ENCODE peak calls at places on chromosome 19, in four cellular contexts. One of them, this sample, is unnamed.

GRCh38 chr19:48878219-48879024 is 6.2 kb downstream of the PPP1R15A start:
- DNase-seq in breast epithelium: no peak
- DNase-seq in transverse colon: no peak
- DNase-seq in body of pancreas: no peak
- DNase-seq in this sample: peak; percentile 59

GRCh38 chr19:5250127-5250659 is 90.4 kb downstream of the PTPRS start:
- DNase-seq in transverse colon: peak; percentile 28
- DNase-seq in breast epithelium: no peak
- DNase-seq in body of pancreas: peak; percentile 82
- DNase-seq in this sample: no peak

GRCh38 chr19:2517881-2518601 is 42.1 kb downstream of the GADD45B start:
- DNase-seq in breast epithelium: no peak
- DNase-seq in body of pancreas: no peak
- DNase-seq in transverse colon: no peak
- DNase-seq in this sample: no peak

GRCh38 chr19:8513687-8514504 is at the start of gene ZNF414:
- DNase-seq in body of pancreas: peak; percentile 98
- DNase-seq in transverse colon: peak; percentile 98
- DNase-seq in breast epithelium: peak; percentile 97
- DNase-seq in this sample: peak; percentile 98

GRCh38 chr19:40565910-40566495 is 10.7 kb upstream of the SHKBP1 start:
- DNase-seq in breast epithelium: no peak
- DNase-seq in body of pancreas: no peak
- DNase-seq in transverse colon: no peak
- DNase-seq in this sample: no peak

GRCh38 chr19:17716309-17716929 is 2.9 kb upstream of the MAP1S start:
- DNase-seq in breast epithelium: no peak
- DNase-seq in body of pancreas: no peak
- DNase-seq in transverse colon: no peak
- DNase-seq in this sample: no peak

GRCh38 chr19:36006955-36007354 is 1.7 kb downstream of the SYNE4 start:
- DNase-seq in body of pancreas: no peak
- DNase-seq in breast epithelium: no peak
- DNase-seq in transverse colon: no peak
- DNase-seq in this sample: no peak

GRCh38 chr19:48859711-48860572 is 8.5 kb downstream of the PLEKHA4 start:
- DNase-seq in transverse colon: no peak
- DNase-seq in body of pancreas: peak; percentile 87
- DNase-seq in breast epithelium: no peak
- DNase-seq in this sample: no peak

GRCh38 chr19:30360378-30361106 is 11.6 kb upstream of the ZNF536 start:
- DNase-seq in body of pancreas: no peak
- DNase-seq in breast epithelium: peak; percentile 25
- DNase-seq in transverse colon: no peak
- DNase-seq in this sample: peak; percentile 3

GRCh38 chr19:53333071-53333465 is 481 bp upstream of the ZNF845 start:
- DNase-seq in breast epithelium: no peak
- DNase-seq in transverse colon: peak; percentile 44
- DNase-seq in body of pancreas: peak; percentile 52
- DNase-seq in this sample: peak; percentile 42

GRCh38 chr19:2538096-2538757 is 62.3 kb downstream of the GADD45B start:
- DNase-seq in body of pancreas: no peak
- DNase-seq in breast epithelium: no peak
- DNase-seq in transverse colon: no peak
- DNase-seq in this sample: no peak

GRCh38 chr19:48627211-48627864 is 8.0 kb downstream of the SPHK2 start:
- DNase-seq in transverse colon: peak; percentile 73
- DNase-seq in body of pancreas: no peak
- DNase-seq in breast epithelium: no peak
- DNase-seq in this sample: no peak

GRCh38 chr19:49422407-49423277 is 599 bp downstream of the PTH2 start:
- DNase-seq in transverse colon: no peak
- DNase-seq in body of pancreas: peak; percentile 36
- DNase-seq in breast epithelium: no peak
- DNase-seq in this sample: no peak

GRCh38 chr19:5553892-5554291 is 13.9 kb downstream of the TINCR start:
- DNase-seq in body of pancreas: no peak
- DNase-seq in transverse colon: no peak
- DNase-seq in breast epithelium: no peak
- DNase-seq in this sample: no peak

GRCh38 chr19:14136509-14137281 is at the start of gene ASF1B:
- DNase-seq in body of pancreas: peak; percentile 99
- DNase-seq in transverse colon: peak; percentile 98
- DNase-seq in breast epithelium: peak; percentile 99
- DNase-seq in this sample: peak; percentile 98

GRCh38 chr19:2035590-2035991 is 15.5 kb downstream of the MKNK2 start:
- DNase-seq in transverse colon: no peak
- DNase-seq in breast epithelium: no peak
- DNase-seq in body of pancreas: no peak
- DNase-seq in this sample: no peak

GRCh38 chr19:14361824-14362223 is 19.4 kb upstream of the ADGRE5 start:
- DNase-seq in breast epithelium: no peak
- DNase-seq in transverse colon: no peak
- DNase-seq in body of pancreas: no peak
- DNase-seq in this sample: no peak

GRCh38 chr19:1069009-1069779 is 2.2 kb downstream of the ARHGAP45 start:
- DNase-seq in transverse colon: peak; percentile 82
- DNase-seq in body of pancreas: no peak
- DNase-seq in breast epithelium: no peak
- DNase-seq in this sample: peak; percentile 74

GRCh38 chr19:1411255-1412191 is 4.1 kb downstream of the DAZAP1 start:
- DNase-seq in breast epithelium: no peak
- DNase-seq in transverse colon: peak; percentile 30
- DNase-seq in body of pancreas: peak; percentile 64
- DNase-seq in this sample: no peak

GRCh38 chr19:3145909-3146676 is 10.3 kb downstream of the GNA15 start:
- DNase-seq in transverse colon: no peak
- DNase-seq in body of pancreas: no peak
- DNase-seq in breast epithelium: no peak
- DNase-seq in this sample: no peak

GRCh38 chr19:47658431-47659383 is 49.8 kb downstream of the BICRA start:
- DNase-seq in transverse colon: peak; percentile 65
- DNase-seq in body of pancreas: no peak
- DNase-seq in breast epithelium: no peak
- DNase-seq in this sample: peak; percentile 39

GRCh38 chr19:48218964-48219363 is 36.7 kb downstream of the CARD8 start:
- DNase-seq in body of pancreas: no peak
- DNase-seq in breast epithelium: no peak
- DNase-seq in transverse colon: no peak
- DNase-seq in this sample: no peak

GRCh38 chr19:48717059-48717395 is 2.5 kb downstream of the MAMSTR start:
- DNase-seq in body of pancreas: no peak
- DNase-seq in transverse colon: no peak
- DNase-seq in breast epithelium: no peak
- DNase-seq in this sample: no peak

GRCh38 chr19:2242092-2242537 is 5.5 kb downstream of the SF3A2 start:
- DNase-seq in transverse colon: peak; percentile 54
- DNase-seq in body of pancreas: no peak
- DNase-seq in breast epithelium: no peak
- DNase-seq in this sample: no peak

DNA sequence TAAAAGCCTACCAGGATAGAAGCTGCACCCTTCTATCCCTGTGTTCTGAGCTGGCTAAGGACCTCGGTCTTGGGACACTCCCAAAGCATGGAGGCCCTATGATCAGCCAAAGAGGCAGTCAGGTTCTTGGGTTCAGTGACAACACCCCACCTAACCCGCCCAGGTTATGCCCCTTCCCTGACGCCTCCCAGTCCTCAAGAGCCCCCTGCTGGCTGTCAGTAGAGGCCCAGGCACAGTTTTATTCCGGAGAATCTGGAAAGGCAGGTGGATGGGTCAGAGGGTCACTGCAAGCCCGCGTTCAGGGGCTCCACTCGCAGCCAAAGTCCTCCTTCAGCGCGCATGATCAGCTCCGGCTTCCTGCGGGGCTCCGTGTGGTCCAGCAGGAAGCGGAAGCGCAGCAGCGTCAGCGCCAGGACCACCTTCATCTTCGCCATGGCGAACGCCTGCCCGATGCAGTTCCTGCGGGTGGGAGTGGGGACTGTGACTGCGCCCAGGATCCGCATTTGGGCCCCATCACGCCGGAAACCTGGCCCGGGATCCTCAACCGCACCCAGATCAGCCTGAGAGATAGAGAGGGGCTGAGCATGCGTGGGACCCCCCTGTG is 22.3 kb downstream of the OR10H3 start:
- DNase-seq in breast epithelium: no peak
- DNase-seq in body of pancreas: no peak
- DNase-seq in transverse colon: peak; percentile 30
- DNase-seq in this sample: no peak
- TF ChIP-seq CTCF in breast epithelium: no peak
- TF ChIP-seq CTCF in body of pancreas: no peak
- TF ChIP-seq CTCF in transverse colon: peak; percentile 32
- TF ChIP-seq CTCF in this sample: no peak

GRCh38 chr19:58227964-58228583 is 640 bp upstream of the ZNF544 start:
- DNase-seq in body of pancreas: no peak
- DNase-seq in breast epithelium: no peak
- DNase-seq in transverse colon: no peak
- DNase-seq in this sample: no peak
- H3K4me1 ChIP-seq in body of pancreas: peaks cover 14% of the 10 kb centered on the region
- H3K4me1 ChIP-seq in breast epithelium: peaks cover 4% of the 10 kb centered on the region
- H3K4me1 ChIP-seq in transverse colon: no peaks in the 10 kb centered on the region
- H3K4me1 ChIP-seq in this sample: peaks cover 16% of the 10 kb centered on the region

DNA sequence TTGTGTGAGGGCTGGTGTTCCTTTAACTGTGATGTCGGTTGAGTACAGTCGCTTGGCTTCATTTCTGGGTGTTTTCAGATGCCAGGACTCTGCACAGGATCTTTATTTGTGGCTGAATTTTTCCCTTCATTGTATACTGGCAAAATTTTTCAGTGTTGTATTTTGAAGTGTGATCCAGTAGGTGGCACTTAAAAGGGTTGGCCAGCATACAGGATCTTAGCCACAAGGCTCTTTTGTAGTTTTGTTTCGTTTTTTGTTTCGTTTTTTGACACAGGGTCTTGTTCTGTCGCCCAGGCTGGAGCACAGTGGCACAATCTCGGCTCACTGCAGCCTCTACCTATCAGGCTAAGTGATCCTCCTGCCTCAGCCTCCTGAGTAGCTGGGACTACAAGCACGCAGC is 8.7 kb downstream of the FCAR start:
- DNase-seq in breast epithelium: no peak
- DNase-seq in transverse colon: no peak
- DNase-seq in body of pancreas: no peak
- DNase-seq in this sample: no peak
- TF ChIP-seq CTCF in breast epithelium: no peak
- TF ChIP-seq CTCF in transverse colon: no peak
- TF ChIP-seq CTCF in body of pancreas: no peak
- TF ChIP-seq CTCF in this sample: no peak

GRCh38 chr19:38690146-38690545 is 42.7 kb downstream of the ACTN4 start:
- DNase-seq in transverse colon: no peak
- DNase-seq in breast epithelium: no peak
- DNase-seq in body of pancreas: no peak
- DNase-seq in this sample: no peak
- H3K4me1 ChIP-seq in transverse colon: peaks cover 58% of the 10 kb centered on the region
- H3K4me1 ChIP-seq in breast epithelium: peaks cover 34% of the 10 kb centered on the region
- H3K4me1 ChIP-seq in body of pancreas: peaks cover 91% of the 10 kb centered on the region
- H3K4me1 ChIP-seq in this sample: peaks cover 94% of the 10 kb centered on the region

GRCh38 chr19:21468791-21469190 is 36.6 kb upstream of the ZNF429 start:
- DNase-seq in transverse colon: no peak
- DNase-seq in breast epithelium: no peak
- DNase-seq in body of pancreas: no peak
- DNase-seq in this sample: no peak
- TF ChIP-seq CTCF in transverse colon: no peak
- TF ChIP-seq CTCF in breast epithelium: no peak
- TF ChIP-seq CTCF in body of pancreas: no peak
- TF ChIP-seq CTCF in this sample: no peak

DNA sequence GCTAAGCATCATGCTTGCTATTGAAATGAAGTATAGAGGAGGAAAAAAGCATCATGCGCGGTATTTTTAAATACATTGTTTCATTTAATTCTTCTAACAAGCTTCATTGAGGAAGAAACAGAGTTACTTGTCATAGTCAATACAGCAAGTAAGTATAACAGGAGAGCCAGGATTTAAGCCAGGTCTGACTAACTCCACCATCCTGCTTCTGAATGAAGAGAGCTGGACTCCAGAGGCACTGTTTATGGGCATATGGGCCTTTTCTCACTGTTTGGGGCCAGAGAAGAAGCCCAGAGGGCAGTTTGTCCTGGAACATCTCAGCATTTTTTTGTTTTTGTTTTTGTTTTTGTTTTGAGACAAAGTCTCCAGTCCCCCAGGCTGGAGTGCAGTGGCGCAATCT is 7.9 kb downstream of the SAMD4B start:
- DNase-seq in body of pancreas: no peak
- DNase-seq in transverse colon: no peak
- DNase-seq in breast epithelium: no peak
- DNase-seq in this sample: no peak
- H3K4me1 ChIP-seq in body of pancreas: peaks cover 10% of the 10 kb centered on the region
- H3K4me1 ChIP-seq in transverse colon: no peaks in the 10 kb centered on the region
- H3K4me1 ChIP-seq in breast epithelium: peaks cover 10% of the 10 kb centered on the region
- H3K4me1 ChIP-seq in this sample: peaks cover 12% of the 10 kb centered on the region

GRCh38 chr19:12770922-12771321 is 4.4 kb downstream of the HOOK2 start:
- DNase-seq in breast epithelium: no peak
- DNase-seq in body of pancreas: no peak
- DNase-seq in transverse colon: no peak
- DNase-seq in this sample: no peak

GRCh38 chr19:12774588-12775555 is at the start of gene HOOK2:
- DNase-seq in breast epithelium: peak; percentile 98
- DNase-seq in transverse colon: peak; percentile 97
- DNase-seq in body of pancreas: peak; percentile 100
- DNase-seq in this sample: peak; percentile 99

GRCh38 chr19:12772323-12772722 is 3.0 kb downstream of the HOOK2 start:
- DNase-seq in transverse colon: no peak
- DNase-seq in breast epithelium: no peak
- DNase-seq in body of pancreas: no peak
- DNase-seq in this sample: no peak

GRCh38 chr19:12777217-12778019 is 2.1 kb upstream of the HOOK2 start:
- DNase-seq in body of pancreas: peak; percentile 81
- DNase-seq in transverse colon: peak; percentile 87
- DNase-seq in breast epithelium: peak; percentile 77
- DNase-seq in this sample: peak; percentile 81

GRCh38 chr19:12773571-12773970 is 1.8 kb downstream of the HOOK2 start:
- DNase-seq in breast epithelium: no peak
- DNase-seq in transverse colon: no peak
- DNase-seq in body of pancreas: no peak
- DNase-seq in this sample: no peak
- TF ChIP-seq CTCF in breast epithelium: no peak
- TF ChIP-seq CTCF in transverse colon: no peak
- TF ChIP-seq CTCF in body of pancreas: no peak
- TF ChIP-seq CTCF in this sample: no peak

GRCh38 chr19:37983916-37984315 is 76.9 kb downstream of the SIPA1L3 start:
- DNase-seq in breast epithelium: no peak
- DNase-seq in transverse colon: no peak
- DNase-seq in body of pancreas: no peak
- DNase-seq in this sample: no peak

GRCh38 chr19:37981785-37982475 is 74.9 kb downstream of the SIPA1L3 start:
- DNase-seq in transverse colon: peak; percentile 76
- DNase-seq in breast epithelium: no peak
- DNase-seq in body of pancreas: peak; percentile 43
- DNase-seq in this sample: peak; percentile 51

GRCh38 chr19:37983153-37983552 is 76.1 kb downstream of the SIPA1L3 start:
- DNase-seq in transverse colon: no peak
- DNase-seq in body of pancreas: no peak
- DNase-seq in breast epithelium: no peak
- DNase-seq in this sample: no peak

GRCh38 chr19:37980419-37980975 is 73.5 kb downstream of the SIPA1L3 start:
- DNase-seq in body of pancreas: no peak
- DNase-seq in breast epithelium: no peak
- DNase-seq in transverse colon: no peak
- DNase-seq in this sample: no peak

GRCh38 chr19:37982655-37983054 is 75.6 kb downstream of the SIPA1L3 start:
- DNase-seq in breast epithelium: no peak
- DNase-seq in body of pancreas: no peak
- DNase-seq in transverse colon: no peak
- DNase-seq in this sample: no peak
- H3K4me1 ChIP-seq in breast epithelium: peaks cover 15% of the 10 kb centered on the region
- H3K4me1 ChIP-seq in body of pancreas: peaks cover 29% of the 10 kb centered on the region
- H3K4me1 ChIP-seq in transverse colon: peaks cover 9% of the 10 kb centered on the region
- H3K4me1 ChIP-seq in this sample: peaks cover 43% of the 10 kb centered on the region